ENCODE peak calls at places on chromosome 14, in seven cellular contexts. One of them, this sample, is unnamed.

GRCh38 chr14:56180754-56181542 is 62.7 kb downstream of the PELI2 start:
- ATAC-seq in stimulated activated effector memory CD8-positive, alpha-beta T cell treated with anti-CD3 and anti-CD28 coated beads, Interleukin-12 subunit alpha, Interleukin-12 subunit beta, amount 100 ng/mL, for 72 hours: no peak
- ATAC-seq in heart right ventricle: no peak
- ATAC-seq in activated CD4-positive, CD25-positive, alpha-beta regulatory T cell treated with anti-CD3 and anti-CD28 coated beads, Interleukin-2, amount 50 U/mL, for 24 hours: no peak
- ATAC-seq in PC-3: no peak
- ATAC-seq in stimulated activated naive CD8-positive, alpha-beta T cell treated with anti-CD3 and anti-CD28 coated beads, Interleukin-15, Interleukin-2, amounts not matched to agents 100 U/mL and 50 U/mL, for 24 hours: no peak
- ATAC-seq in GM23338: no peak
- ATAC-seq in this sample: no peak

GRCh38 chr14:89359477-89360222 is 57.4 kb downstream of the FOXN3 start:
- ATAC-seq in activated CD4-positive, CD25-positive, alpha-beta regulatory T cell treated with anti-CD3 and anti-CD28 coated beads, Interleukin-2, amount 50 U/mL, for 24 hours: no peak
- ATAC-seq in stimulated activated effector memory CD8-positive, alpha-beta T cell treated with anti-CD3 and anti-CD28 coated beads, Interleukin-12 subunit alpha, Interleukin-12 subunit beta, amount 100 ng/mL, for 72 hours: no peak
- ATAC-seq in GM23338: no peak
- ATAC-seq in stimulated activated naive CD8-positive, alpha-beta T cell treated with anti-CD3 and anti-CD28 coated beads, Interleukin-15, Interleukin-2, amounts not matched to agents 100 U/mL and 50 U/mL, for 24 hours: no peak
- ATAC-seq in heart right ventricle: peak
- ATAC-seq in PC-3: no peak
- ATAC-seq in this sample: peak

GRCh38 chr14:78228702-78229327 is 58.6 kb downstream of the NRXN3 start:
- ATAC-seq in PC-3: no peak
- ATAC-seq in GM23338: no peak
- ATAC-seq in stimulated activated effector memory CD8-positive, alpha-beta T cell treated with anti-CD3 and anti-CD28 coated beads, Interleukin-12 subunit alpha, Interleukin-12 subunit beta, amount 100 ng/mL, for 72 hours: no peak
- ATAC-seq in heart right ventricle: no peak
- ATAC-seq in activated CD4-positive, CD25-positive, alpha-beta regulatory T cell treated with anti-CD3 and anti-CD28 coated beads, Interleukin-2, amount 50 U/mL, for 24 hours: no peak
- ATAC-seq in stimulated activated naive CD8-positive, alpha-beta T cell treated with anti-CD3 and anti-CD28 coated beads, Interleukin-15, Interleukin-2, amounts not matched to agents 100 U/mL and 50 U/mL, for 24 hours: peak
- ATAC-seq in this sample: no peak

GRCh38 chr14:77003960-77004710 is 24.4 kb downstream of the IRF2BPL start:
- ATAC-seq in stimulated activated effector memory CD8-positive, alpha-beta T cell treated with anti-CD3 and anti-CD28 coated beads, Interleukin-12 subunit alpha, Interleukin-12 subunit beta, amount 100 ng/mL, for 72 hours: no peak
- ATAC-seq in GM23338: peak
- ATAC-seq in heart right ventricle: no peak
- ATAC-seq in PC-3: peak
- ATAC-seq in stimulated activated naive CD8-positive, alpha-beta T cell treated with anti-CD3 and anti-CD28 coated beads, Interleukin-15, Interleukin-2, amounts not matched to agents 100 U/mL and 50 U/mL, for 24 hours: no peak
- ATAC-seq in activated CD4-positive, CD25-positive, alpha-beta regulatory T cell treated with anti-CD3 and anti-CD28 coated beads, Interleukin-2, amount 50 U/mL, for 24 hours: no peak
- ATAC-seq in this sample: no peak

GRCh38 chr14:103232338-103232808 is 101.7 kb upstream of the EIF5 start:
- ATAC-seq in activated CD4-positive, CD25-positive, alpha-beta regulatory T cell treated with anti-CD3 and anti-CD28 coated beads, Interleukin-2, amount 50 U/mL, for 24 hours: no peak
- ATAC-seq in stimulated activated effector memory CD8-positive, alpha-beta T cell treated with anti-CD3 and anti-CD28 coated beads, Interleukin-12 subunit alpha, Interleukin-12 subunit beta, amount 100 ng/mL, for 72 hours: no peak
- ATAC-seq in heart right ventricle: no peak
- ATAC-seq in GM23338: peak
- ATAC-seq in stimulated activated naive CD8-positive, alpha-beta T cell treated with anti-CD3 and anti-CD28 coated beads, Interleukin-15, Interleukin-2, amounts not matched to agents 100 U/mL and 50 U/mL, for 24 hours: no peak
- ATAC-seq in PC-3: no peak
- ATAC-seq in this sample: peak

GRCh38 chr14:59155886-59156285 is 32.6 kb upstream of the DAAM1 start:
- ATAC-seq in stimulated activated effector memory CD8-positive, alpha-beta T cell treated with anti-CD3 and anti-CD28 coated beads, Interleukin-12 subunit alpha, Interleukin-12 subunit beta, amount 100 ng/mL, for 72 hours: no peak
- ATAC-seq in heart right ventricle: no peak
- ATAC-seq in stimulated activated naive CD8-positive, alpha-beta T cell treated with anti-CD3 and anti-CD28 coated beads, Interleukin-15, Interleukin-2, amounts not matched to agents 100 U/mL and 50 U/mL, for 24 hours: no peak
- ATAC-seq in PC-3: no peak
- ATAC-seq in GM23338: no peak
- ATAC-seq in activated CD4-positive, CD25-positive, alpha-beta regulatory T cell treated with anti-CD3 and anti-CD28 coated beads, Interleukin-2, amount 50 U/mL, for 24 hours: no peak
- ATAC-seq in this sample: no peak

GRCh38 chr14:73240816-73241480 is 3.6 kb downstream of the PAPLN start:
- ATAC-seq in heart right ventricle: no peak
- ATAC-seq in activated CD4-positive, CD25-positive, alpha-beta regulatory T cell treated with anti-CD3 and anti-CD28 coated beads, Interleukin-2, amount 50 U/mL, for 24 hours: no peak
- ATAC-seq in PC-3: no peak
- ATAC-seq in GM23338: no peak
- ATAC-seq in stimulated activated effector memory CD8-positive, alpha-beta T cell treated with anti-CD3 and anti-CD28 coated beads, Interleukin-12 subunit alpha, Interleukin-12 subunit beta, amount 100 ng/mL, for 72 hours: no peak
- ATAC-seq in stimulated activated naive CD8-positive, alpha-beta T cell treated with anti-CD3 and anti-CD28 coated beads, Interleukin-15, Interleukin-2, amounts not matched to agents 100 U/mL and 50 U/mL, for 24 hours: no peak
- ATAC-seq in this sample: no peak

GRCh38 chr14:101535232-101535631 is 26.1 kb upstream of the DIO3 start:
- ATAC-seq in stimulated activated naive CD8-positive, alpha-beta T cell treated with anti-CD3 and anti-CD28 coated beads, Interleukin-15, Interleukin-2, amounts not matched to agents 100 U/mL and 50 U/mL, for 24 hours: no peak
- ATAC-seq in heart right ventricle: no peak
- ATAC-seq in GM23338: no peak
- ATAC-seq in PC-3: no peak
- ATAC-seq in stimulated activated effector memory CD8-positive, alpha-beta T cell treated with anti-CD3 and anti-CD28 coated beads, Interleukin-12 subunit alpha, Interleukin-12 subunit beta, amount 100 ng/mL, for 72 hours: peak
- ATAC-seq in activated CD4-positive, CD25-positive, alpha-beta regulatory T cell treated with anti-CD3 and anti-CD28 coated beads, Interleukin-2, amount 50 U/mL, for 24 hours: no peak
- ATAC-seq in this sample: no peak